ENCODE peak calls at places on chromosomes 11 and 22, in five cellular contexts. K is anterior cingulate cortex; B is stimulated activated CD4-positive, alpha-beta T cell treated with anti-CD3 and anti-CD28 coated beads, Interleukin-1b, Interleukin-23, amount 100 ng/mL, for 24 hours; Z is EL; G is myocyte. W is an unnamed sample.

GRCh38 chr22:20254975-20255946 is 12.9 kb downstream of the RTN4R start:
- DNase-seq in K (no peak), B (no peak), Z (no peak), G (no peak), W (no peak)

GRCh38 chr11:70628881-70629844 is 230.8 kb downstream of the CTTN start:
- DNase-seq in K (peak; percentile 60), B (no peak), Z (no peak), G (no peak), W (no peak)

GRCh38 chr11:75589933-75590332 is 27.9 kb downstream of the SERPINH1 start:
- DNase-seq in K (no peak), B (no peak), Z (no peak), G (peak; percentile 51), W (no peak)

GRCh38 chr11:1231396-1232327 is 8.8 kb downstream of the MUC5B start:
- DNase-seq in K (no peak), B (no peak), Z (no peak), G (no peak), W (no peak)

GRCh38 chr22:30873086-30873650 is 95.4 kb downstream of the MORC2 start:
- DNase-seq in K (no peak), B (no peak), Z (no peak), G (no peak), W (no peak)

GRCh38 chr22:48737461-48738203 is 1090.0 kb downstream of the BRD1 start:
- DNase-seq in K (no peak), B (no peak), Z (no peak), G (no peak), W (no peak)

GRCh38 chr11:106733518-106734162 is 284.6 kb downstream of the GUCY1A2 start:
- DNase-seq in K (no peak), B (no peak), Z (no peak), G (peak; percentile 1), W (no peak)

GRCh38 chr11:96168623-96169022 is 174.4 kb downstream of the MAML2 start:
- DNase-seq in K (no peak), B (no peak), Z (peak; percentile 91), G (peak; percentile 56), W (peak; percentile 92)

GRCh38 chr11:63997104-63997700 is 11.0 kb downstream of the OTUB1 start:
- DNase-seq in K (no peak), B (no peak), Z (no peak), G (no peak), W (no peak)

GRCh38 chr11:63699906-63700305 is 18.6 kb downstream of the RTN3 start:
- DNase-seq in K (no peak), B (no peak), Z (no peak), G (no peak), W (no peak)

GRCh38 chr22:38941488-38941987 is 15.9 kb upstream of the APOBEC3A start:
- DNase-seq in K (no peak), B (peak; percentile 47), Z (no peak), G (no peak), W (no peak)

GRCh38 chr11:43988040-43988793 is 45.8 kb downstream of the C11orf96 start:
- DNase-seq in K (no peak), B (no peak), Z (no peak), G (no peak), W (no peak)

GRCh38 chr22:30435674-30436126 is 10.1 kb downstream of the MTFP1 start:
- DNase-seq in K (no peak), B (peak; percentile 39), Z (no peak), G (no peak), W (no peak)

GRCh38 chr11:22433517-22433916 is 95.3 kb downstream of the SLC17A6 start:
- DNase-seq in K (no peak), B (no peak), Z (no peak), G (no peak), W (no peak)

GRCh38 chr11:85749884-85750283 is 61.1 kb downstream of the SYTL2 start:
- DNase-seq in K (no peak), B (no peak), Z (no peak), G (no peak), W (no peak)

GRCh38 chr11:72955466-72955865 is 141.3 kb downstream of the ATG16L2 start:
- DNase-seq in K (no peak), B (no peak), Z (no peak), G (no peak), W (no peak)

GRCh38 chr22:38298312-38299000 is 18.8 kb downstream of the CSNK1E start:
- DNase-seq in K (no peak), B (no peak), Z (peak; percentile 98), G (no peak), W (peak; percentile 99)

GRCh38 chr11:111631666-111632039 is 29.4 kb downstream of the SIK2 start:
- DNase-seq in K (no peak), B (no peak), Z (peak; percentile 91), G (peak; percentile 80), W (no peak)

W was measured in bronchial epithelial cell.